ENCODE peak calls at places on chromosomes 12 and 14, in five cellular contexts. B is heart left ventricle, X is SHP77, C is T-helper 17 cell, K is astrocyte of the spinal cord. O is an unnamed sample.

GRCh38 chr14:70702154-70702553 is 60.4 kb downstream of the TTC9 start:
- DNase-seq in C (no peak), X (no peak), B (no peak), K (no peak), O (no peak)

GRCh38 chr12:115709410-115710065 is 568.0 kb downstream of the MED13L start:
- DNase-seq in B (peak), C (no peak), X (no peak), K (no peak), O (no peak)

GRCh38 chr12:62299617-62300016 is 39.4 kb downstream of the USP15 start:
- DNase-seq in K (no peak), X (peak), C (no peak), B (no peak), O (no peak)

GRCh38 chr12:91133871-91134270 is 22.6 kb upstream of the LUM start:
- DNase-seq in K (peak), B (no peak), X (no peak), C (no peak), O (no peak)

GRCh38 chr12:56162468-56163290 is 4.5 kb downstream of the MYL6 start:
- DNase-seq in C (no peak), K (no peak), B (no peak), X (no peak), O (no peak)

GRCh38 chr12:54526800-54527630 is 22.4 kb upstream of the PDE1B start:
- DNase-seq in X (no peak), B (peak), C (peak), K (peak), O (no peak)

GRCh38 chr14:50775357-50775756 is 55.6 kb downstream of the NIN start:
- DNase-seq in K (peak), B (no peak), C (no peak), X (no peak), O (no peak)

GRCh38 chr12:39441963-39442894 is 691 bp downstream of the KIF21A start:
- DNase-seq in K (peak), X (peak), B (peak), C (peak), O (peak)

GRCh38 chr14:87351007-87351406 is 642.0 kb downstream of the GALC start:
- DNase-seq in X (no peak), K (no peak), B (no peak), C (no peak), O (no peak)

GRCh38 chr12:120971299-120972180 is 6.8 kb upstream of the HNF1A start:
- DNase-seq in B (no peak), X (peak), K (peak), C (no peak), O (no peak)

GRCh38 chr12:6364037-6364360 is 11.4 kb downstream of the SCNN1A start:
- DNase-seq in C (no peak), X (no peak), B (no peak), K (no peak), O (no peak)

GRCh38 chr12:102851246-102851645 is 65.8 kb downstream of the PAH start:
- DNase-seq in K (no peak), B (no peak), X (no peak), C (no peak), O (no peak)

GRCh38 chr12:8796831-8797626 is 25.4 kb upstream of the A2ML1 start:
- DNase-seq in B (no peak), K (no peak), X (no peak), C (no peak), O (no peak)

GRCh38 chr12:103130564-103130963 is 173.1 kb downstream of the ASCL1 start:
- DNase-seq in C (no peak), X (no peak), B (no peak), K (no peak), O (no peak)

GRCh38 chr12:58530421-58531067 is 389.8 kb downstream of the LRIG3 start:
- DNase-seq in X (no peak), B (no peak), C (no peak), K (peak), O (no peak)

GRCh38 chr12:38934696-38935095 is 29.3 kb upstream of the CPNE8 start:
- DNase-seq in C (no peak), B (no peak), K (peak), X (no peak), O (no peak)

GRCh38 chr14:70907996-70908917 is 998 bp downstream of the PCNX1 start:
- DNase-seq in C (peak), X (no peak), B (peak), K (peak), O (peak)

GRCh38 chr14:56422703-56423213 is 156.8 kb upstream of the TMEM260 start:
- DNase-seq in C (no peak), B (peak), X (peak), K (peak), O (no peak)

GRCh38 chr14:97180304-97181200 is 383.4 kb downstream of the VRK1 start:
- DNase-seq in K (peak), B (no peak), X (no peak), C (no peak), O (no peak)

GRCh38 chr12:93790472-93791152 is 113.4 kb downstream of the CRADD start:
- DNase-seq in B (no peak), K (peak), X (no peak), C (no peak), O (no peak)

GRCh38 chr14:38554046-38554445 is 298.2 kb upstream of the CLEC14A start:
- DNase-seq in K (no peak), X (no peak), C (no peak), B (no peak), O (no peak)

GRCh38 chr12:88383405-88383804 is 196.9 kb downstream of the KITLG start:
- DNase-seq in C (no peak), B (no peak), X (no peak), K (no peak), O (no peak)

GRCh38 chr12:62618948-62619347 is 152.3 kb downstream of the MON2 start:
- DNase-seq in K (no peak), X (peak), B (no peak), C (no peak), O (no peak)

O was measured in activated T-helper 1 cell treated with Interleukin-2 at 50 U/mL for 16 hours.